ENCODE peak calls at places on chromosomes 13 and 19, in ten cellular contexts. J, K, B, N, Y, V, O, R, H and D are unnamed samples.
A peak's percentile ranks its signal among the peaks of the same experiment; 100 is the strongest.

GRCh38 chr13:46165485-46166220 is 16.3 kb downstream of the LCP1 start:
- DNase-seq in J (no peak), K (peak; percentile 38), B (no peak), N (no peak), Y (no peak), V (no peak), O (no peak), R (no peak), H (peak; percentile 48), D (peak; percentile 76)

GRCh38 chr19:45800009-45800553 is 7.4 kb upstream of the DMWD start:
- DNase-seq in J (peak; percentile 77), K (peak; percentile 58), B (peak; percentile 62), N (no peak), Y (no peak), V (no peak), O (no peak), R (no peak), H (peak; percentile 31), D (peak; percentile 51)

GRCh38 chr19:46898731-46899130 is 37.9 kb downstream of the ARHGAP35 start:
- DNase-seq in J (peak; percentile 60), K (no peak), B (peak; percentile 78), N (no peak), Y (no peak), V (peak; percentile 56), O (peak; percentile 4), R (no peak), H (peak; percentile 67), D (peak; percentile 32)

GRCh38 chr19:35166100-35167063 is 11.8 kb downstream of the FXYD5 start:
- DNase-seq in J (no peak), K (no peak), B (no peak), N (no peak), Y (no peak), V (no peak), O (no peak), R (peak; percentile 7), H (no peak), D (no peak)

GRCh38 chr13:96817336-96817941 is 176.8 kb downstream of the OXGR1 start:
- DNase-seq in J (no peak), K (peak; percentile 32), B (peak; percentile 58), N (peak; percentile 6), Y (no peak), V (no peak), O (peak; percentile 9), R (no peak), H (no peak), D (no peak)

GRCh38 chr13:51001335-51001734 is 91.7 kb downstream of the RNASEH2B start:
- DNase-seq in J (no peak), K (no peak), B (no peak), N (no peak), Y (no peak), V (no peak), O (no peak), R (no peak), H (no peak), D (no peak)

GRCh38 chr19:35208121-35208520 is 20.4 kb downstream of the FAM187B start:
- DNase-seq in J (no peak), K (no peak), B (no peak), N (no peak), Y (no peak), V (no peak), O (no peak), R (no peak), H (no peak), D (no peak)

GRCh38 chr13:43749503-43749902 is 37.3 kb downstream of the ENOX1 start:
- DNase-seq in J (no peak), K (no peak), B (no peak), N (no peak), Y (no peak), V (no peak), O (no peak), R (no peak), H (no peak), D (no peak)

GRCh38 chr13:90084684-90085290 is 1262.7 kb upstream of the MIR17HG start:
- DNase-seq in J (no peak), K (no peak), B (peak; percentile 27), N (no peak), Y (no peak), V (no peak), O (no peak), R (no peak), H (no peak), D (no peak)

GRCh38 chr13:49859568-49859967 is 67.1 kb upstream of the KPNA3 start:
- DNase-seq in J (peak; percentile 97), K (no peak), B (peak; percentile 98), N (no peak), Y (no peak), V (no peak), O (no peak), R (no peak), H (peak; percentile 89), D (peak; percentile 96)

GRCh38 chr19:20423381-20424207 is 142.0 kb downstream of the ZNF737 start:
- DNase-seq in J (peak; percentile 72), K (peak; percentile 81), B (peak; percentile 66), N (no peak), Y (peak; percentile 78), V (peak; percentile 79), O (peak; percentile 50), R (no peak), H (peak; percentile 67), D (no peak)

GRCh38 chr19:29528946-29529645 is 3.3 kb downstream of the VSTM2B start:
- DNase-seq in J (no peak), K (no peak), B (no peak), N (no peak), Y (peak; percentile 40), V (no peak), O (peak; percentile 21), R (no peak), H (no peak), D (no peak)

GRCh38 chr13:25927363-25927762 is 124.5 kb downstream of the SHISA2 start:
- DNase-seq in J (no peak), K (no peak), B (no peak), N (no peak), Y (no peak), V (no peak), O (no peak), R (no peak), H (no peak), D (no peak)

GRCh38 chr19:9934132-9934950 is 2.0 kb downstream of the OLFM2 start:
- DNase-seq in J (peak; percentile 93), K (peak; percentile 85), B (peak; percentile 77), N (no peak), Y (peak; percentile 88), V (peak; percentile 90), O (peak; percentile 91), R (peak; percentile 72), H (peak; percentile 72), D (peak; percentile 35)

GRCh38 chr13:46864941-46865340 is 31.9 kb downstream of the HTR2A start:
- DNase-seq in J (no peak), K (peak; percentile 15), B (no peak), N (no peak), Y (no peak), V (no peak), O (no peak), R (no peak), H (no peak), D (no peak)

GRCh38 chr19:9847087-9847671 is 12.1 kb downstream of the PIN1 start:
- DNase-seq in J (peak; percentile 94), K (peak; percentile 74), B (peak; percentile 98), N (no peak), Y (no peak), V (peak; percentile 90), O (peak; percentile 50), R (no peak), H (peak; percentile 93), D (peak; percentile 62)